ENCODE peak calls at places on chromosomes 1 and 21, in five cellular contexts. V is aorta; K is stromal cell of bone marrow; L is psoas muscle; I is activated CD4-positive, alpha-beta memory T cell treated with anti-CD3 and anti-CD28 coated beads, Interleukin-2, amount 10 ng/mL, durations not matched to agents 7 days and 5 days. G is an unnamed sample.
A peak's percentile ranks its signal among the peaks of the same experiment; 100 is the strongest.

GRCh38 chr1:156483397-156483796 is 17.2 kb downstream of the MEF2D start:
- DNase-seq in K (no peak), V (no peak), I (no peak), L (no peak), G (no peak)

GRCh38 chr1:110212165-110213142 is 2.3 kb downstream of the KCNC4 start:
- DNase-seq in V (no peak), L (no peak), K (no peak), I (no peak), G (no peak)

GRCh38 chr1:3434406-3435110 is 19.9 kb upstream of the ARHGEF16 start:
- DNase-seq in V (peak; percentile 50), I (no peak), K (no peak), L (peak; percentile 39), G (no peak)

GRCh38 chr1:29282924-29283803 is 46.8 kb downstream of the PTPRU start:
- DNase-seq in V (peak; percentile 73), L (peak; percentile 69), I (peak; percentile 21), K (no peak), G (peak; percentile 78)

GRCh38 chr1:65827346-65827745 is 34.7 kb downstream of the PDE4B start:
- DNase-seq in I (no peak), L (no peak), K (peak; percentile 26), V (no peak), G (no peak)

GRCh38 chr1:151616505-151616849 is 4.6 kb downstream of the SNX27 start:
- DNase-seq in V (no peak), I (no peak), K (no peak), L (no peak), G (peak; percentile 43)

GRCh38 chr1:152479792-152480595 is 30.6 kb upstream of the LCE5A start:
- DNase-seq in L (no peak), K (no peak), V (peak; percentile 58), I (peak; percentile 64), G (peak; percentile 7)

GRCh38 chr1:155078496-155079209 is at the start of gene EFNA3:
- DNase-seq in I (peak; percentile 68), K (no peak), L (peak; percentile 87), V (peak; percentile 77), G (peak; percentile 38)

GRCh38 chr1:61081637-61082335 is 575 bp upstream of the NFIA start:
- DNase-seq in L (peak; percentile 66), K (no peak), I (peak; percentile 37), V (peak; percentile 72), G (peak; percentile 84)

GRCh38 chr1:1063945-1064831 is 9.9 kb downstream of the RNF223 start:
- DNase-seq in V (no peak), K (no peak), I (peak; percentile 87), L (peak; percentile 77), G (peak; percentile 89)

GRCh38 chr1:67230539-67230938 is 64.3 kb downstream of the IL23R start:
- DNase-seq in L (no peak), I (no peak), K (no peak), V (no peak), G (no peak)

GRCh38 chr1:58975888-58976287 is 192.0 kb upstream of the JUN start:
- DNase-seq in L (no peak), I (no peak), V (no peak), K (no peak), G (peak; percentile 52)

GRCh38 chr21:42343963-42344510 is 6.8 kb downstream of the TFF2 start:
- DNase-seq in V (no peak), K (no peak), L (no peak), I (peak; percentile 11), G (no peak)

GRCh38 chr21:44418876-44419230 is 36.5 kb upstream of the LRRC3 start:
- DNase-seq in K (no peak), I (no peak), V (no peak), L (no peak), G (no peak)

GRCh38 chr1:36321119-36321951 is 2.1 kb downstream of the EVA1B start:
- DNase-seq in L (peak; percentile 88), V (peak; percentile 88), K (peak; percentile 76), I (no peak), G (peak; percentile 98)

GRCh38 chr1:156625436-156626078 is 6.3 kb downstream of the HAPLN2 start:
- DNase-seq in V (peak; percentile 65), L (peak; percentile 83), I (peak; percentile 62), K (no peak), G (peak; percentile 56)

GRCh38 chr1:204147392-204148097 is 4.3 kb downstream of the ETNK2 start:
- DNase-seq in L (no peak), I (no peak), K (no peak), V (no peak), G (no peak)

GRCh38 chr1:2894381-2895041 is 93.0 kb upstream of the TTC34 start:
- DNase-seq in V (no peak), I (peak; percentile 21), K (no peak), L (no peak), G (no peak)

G was measured in choroid plexus epithelial cell.